ENCODE peak calls at places on chromosomes 12 and 14, in seven cellular contexts. One of them, this sample, is unnamed.

GRCh38 chr12:4153343-4153892 is 120.1 kb upstream of the CCND2 start:
- DNase-seq in KG1: no peak
- DNase-seq in ELR: no peak
- DNase-seq in NCI-H1930: no peak
- DNase-seq in A172: no peak
- DNase-seq in GM13976: peak
- DNase-seq in RPMI7951: no peak
- DNase-seq in this sample: no peak

GRCh38 chr12:69459477-69459876 is 10.7 kb upstream of the FRS2 start:
- DNase-seq in NCI-H1930: no peak
- DNase-seq in GM13976: no peak
- DNase-seq in KG1: no peak
- DNase-seq in ELR: no peak
- DNase-seq in A172: no peak
- DNase-seq in RPMI7951: peak
- DNase-seq in this sample: no peak

GRCh38 chr12:107847830-107848229 is 73.3 kb downstream of the ASCL4 start:
- DNase-seq in ELR: no peak
- DNase-seq in NCI-H1930: no peak
- DNase-seq in GM13976: no peak
- DNase-seq in RPMI7951: peak
- DNase-seq in A172: no peak
- DNase-seq in KG1: no peak
- DNase-seq in this sample: no peak

GRCh38 chr14:67010602-67011001 is 178.6 kb upstream of the GARIN2 start:
- DNase-seq in NCI-H1930: no peak
- DNase-seq in KG1: peak
- DNase-seq in RPMI7951: no peak
- DNase-seq in A172: no peak
- DNase-seq in ELR: no peak
- DNase-seq in GM13976: no peak
- DNase-seq in this sample: no peak

GRCh38 chr12:96036765-96037455 is 1.5 kb upstream of the LTA4H start:
- DNase-seq in GM13976: no peak
- DNase-seq in ELR: peak
- DNase-seq in KG1: no peak
- DNase-seq in A172: no peak
- DNase-seq in NCI-H1930: no peak
- DNase-seq in RPMI7951: peak
- DNase-seq in this sample: no peak

GRCh38 chr14:64227856-64228255 is 66.3 kb downstream of the ESR2 start:
- DNase-seq in GM13976: no peak
- DNase-seq in ELR: no peak
- DNase-seq in KG1: no peak
- DNase-seq in A172: no peak
- DNase-seq in NCI-H1930: no peak
- DNase-seq in RPMI7951: no peak
- DNase-seq in this sample: no peak

GRCh38 chr12:67681145-67681778 is 32.7 kb downstream of the DYRK2 start:
- DNase-seq in NCI-H1930: no peak
- DNase-seq in ELR: peak
- DNase-seq in KG1: no peak
- DNase-seq in GM13976: no peak
- DNase-seq in RPMI7951: peak
- DNase-seq in A172: peak
- DNase-seq in this sample: no peak

GRCh38 chr12:19223018-19223417 is 93.5 kb downstream of the PLEKHA5 start:
- DNase-seq in KG1: no peak
- DNase-seq in A172: no peak
- DNase-seq in GM13976: peak
- DNase-seq in NCI-H1930: no peak
- DNase-seq in RPMI7951: peak
- DNase-seq in ELR: peak
- DNase-seq in this sample: peak

GRCh38 chr12:1332327-1332726 is 262.1 kb downstream of the FBXL14 start:
- DNase-seq in KG1: no peak
- DNase-seq in A172: no peak
- DNase-seq in RPMI7951: no peak
- DNase-seq in NCI-H1930: no peak
- DNase-seq in ELR: no peak
- DNase-seq in GM13976: no peak
- DNase-seq in this sample: no peak

GRCh38 chr14:85595981-85596380 is 66.0 kb downstream of the FLRT2 start:
- DNase-seq in NCI-H1930: no peak
- DNase-seq in RPMI7951: no peak
- DNase-seq in KG1: no peak
- DNase-seq in A172: no peak
- DNase-seq in ELR: no peak
- DNase-seq in GM13976: no peak
- DNase-seq in this sample: no peak

GRCh38 chr14:64340560-64341196 is 46.5 kb upstream of the ESR2 start:
- DNase-seq in ELR: peak
- DNase-seq in NCI-H1930: no peak
- DNase-seq in GM13976: no peak
- DNase-seq in KG1: no peak
- DNase-seq in A172: no peak
- DNase-seq in RPMI7951: no peak
- DNase-seq in this sample: no peak

GRCh38 chr12:22169281-22169824 is 123.3 kb downstream of the CMAS start:
- DNase-seq in RPMI7951: no peak
- DNase-seq in KG1: no peak
- DNase-seq in GM13976: no peak
- DNase-seq in NCI-H1930: no peak
- DNase-seq in ELR: no peak
- DNase-seq in A172: no peak
- DNase-seq in this sample: no peak

GRCh38 chr14:75156901-75157300 is 19.5 kb downstream of the TMED10 start:
- DNase-seq in RPMI7951: peak
- DNase-seq in KG1: peak
- DNase-seq in ELR: peak
- DNase-seq in NCI-H1930: no peak
- DNase-seq in GM13976: no peak
- DNase-seq in A172: no peak
- DNase-seq in this sample: no peak

GRCh38 chr14:101226603-101227425 is 323.3 kb upstream of the RTL1 start:
- DNase-seq in RPMI7951: no peak
- DNase-seq in KG1: no peak
- DNase-seq in ELR: no peak
- DNase-seq in NCI-H1930: no peak
- DNase-seq in GM13976: peak
- DNase-seq in A172: no peak
- DNase-seq in this sample: no peak

GRCh38 chr14:102568115-102568614 is 24.3 kb upstream of the RCOR1 start:
- DNase-seq in A172: peak
- DNase-seq in RPMI7951: no peak
- DNase-seq in GM13976: no peak
- DNase-seq in ELR: no peak
- DNase-seq in KG1: no peak
- DNase-seq in NCI-H1930: no peak
- DNase-seq in this sample: no peak